ENCODE peak calls at places on chromosomes 6 and 20, in ten cellular contexts. Y is neural progenitor cell; D is HFFc6; X is stimulated activated CD4-positive, alpha-beta T cell treated with anti-CD3 and anti-CD28 coated beads, Interleukin-2, amount 100 ng/mL, for 24 hours; J is HCEC 1CT; U is HEK293T; N is body of pancreas; I is AG10803; W is effector CD4-positive, alpha-beta T cell; R is stimulated activated naive B cell treated with anti-CD40 and anti-IgM and Interleukin-4, amounts not matched to agents 10 μg/mL and 1 μg/mL and 100 μg/mL, for 72 hours. E is an unnamed sample.

GRCh38 chr6:150566486-150566885 is 33.2 kb upstream of the PLEKHG1 start:
- DNase-seq in W (no peak), I (no peak), R (no peak), D (no peak), J (no peak), Y (no peak), N (no peak), U (no peak), X (no peak), E (no peak)

GRCh38 chr6:28719275-28719940 is 193.7 kb downstream of the GPX5 start:
- DNase-seq in N (no peak), Y (no peak), J (peak), X (no peak), R (no peak), U (no peak), D (peak), W (no peak), I (peak), E (no peak)

GRCh38 chr20:53774487-53775203 is 181.0 kb upstream of the ZNF217 start:
- DNase-seq in I (peak), X (no peak), U (no peak), Y (no peak), J (peak), N (no peak), W (no peak), D (peak), R (no peak), E (no peak)

GRCh38 chr6:32375739-32376529 is 4.2 kb upstream of the TSBP1 start:
- DNase-seq in Y (no peak), U (no peak), X (no peak), W (no peak), R (no peak), N (no peak), J (no peak), I (no peak), D (no peak), E (no peak)

GRCh38 chr20:3929713-3930060 is 40.5 kb downstream of the PANK2 start:
- DNase-seq in U (no peak), I (peak), Y (no peak), N (no peak), R (no peak), W (no peak), J (no peak), D (no peak), X (no peak), E (no peak)

GRCh38 chr6:130425532-130425931 is 59.7 kb downstream of the TMEM200A start:
- DNase-seq in N (no peak), Y (no peak), U (no peak), X (no peak), J (no peak), R (no peak), I (peak), W (no peak), D (peak), E (no peak)

GRCh38 chr6:23091795-23092194 is 522.4 kb downstream of the HDGFL1 start:
- DNase-seq in X (no peak), Y (no peak), J (peak), D (no peak), N (no peak), R (no peak), W (no peak), U (no peak), I (peak), E (no peak)

GRCh38 chr6:146905313-146905712 is 298.9 kb upstream of the STXBP5 start:
- DNase-seq in W (no peak), U (no peak), J (peak), I (peak), X (no peak), R (no peak), N (peak), Y (no peak), D (peak), E (no peak)

GRCh38 chr6:33745558-33745957 is 1.1 kb downstream of the IP6K3 start:
- DNase-seq in J (peak), R (no peak), I (no peak), Y (no peak), N (no peak), W (no peak), U (no peak), X (no peak), D (no peak), E (no peak)

GRCh38 chr20:1209447-1210387 is 6.5 kb downstream of the C20orf202 start:
- DNase-seq in W (no peak), X (no peak), R (no peak), J (peak), U (no peak), D (peak), Y (no peak), I (no peak), N (no peak), E (no peak)

GRCh38 chr20:13302647-13303425 is 81.8 kb downstream of the ISM1 start:
- DNase-seq in X (peak), Y (peak), R (no peak), W (no peak), J (no peak), N (peak), U (peak), I (peak), D (peak), E (no peak)

GRCh38 chr20:1214838-1215261 is 11.0 kb upstream of the RAD21L1 start:
- DNase-seq in Y (no peak), W (no peak), D (no peak), R (no peak), X (no peak), J (no peak), U (no peak), N (no peak), I (no peak), E (no peak)

GRCh38 chr6:75524322-75524972 is 30.8 kb upstream of the FILIP1 start:
- DNase-seq in X (no peak), U (peak), Y (peak), D (peak), R (no peak), J (peak), W (no peak), N (no peak), I (peak), E (no peak)

GRCh38 chr6:44219053-44219814 is 2.5 kb downstream of the MYMX start:
- DNase-seq in I (peak), D (no peak), N (peak), Y (peak), X (no peak), W (no peak), J (peak), R (peak), U (peak), E (peak)

GRCh38 chr6:24888967-24889366 is 46.8 kb downstream of the RIPOR2 start:
- DNase-seq in R (no peak), I (no peak), X (no peak), D (no peak), Y (no peak), J (no peak), W (no peak), U (no peak), N (no peak), E (no peak)

GRCh38 chr6:143283887-143284640 is 166.4 kb downstream of the ADAT2 start:
- DNase-seq in R (no peak), Y (no peak), X (no peak), W (no peak), J (no peak), U (no peak), N (no peak), D (peak), I (peak), E (no peak)

GRCh38 chr6:92026878-92027277 is 1392.5 kb downstream of the EPHA7 start:
- DNase-seq in J (no peak), W (no peak), U (no peak), D (no peak), I (no peak), N (no peak), Y (no peak), R (no peak), X (no peak), E (no peak)

GRCh38 chr6:157272866-157273755 is 50.2 kb downstream of the TMEM242 start:
- DNase-seq in I (peak), D (no peak), W (no peak), U (no peak), N (no peak), X (peak), R (no peak), J (no peak), Y (peak), E (no peak)

GRCh38 chr20:24634855-24635254 is 165.4 kb downstream of the SYNDIG1 start:
- DNase-seq in Y (peak), U (peak), I (peak), W (no peak), J (no peak), X (no peak), R (no peak), D (peak), N (no peak), E (no peak)

GRCh38 chr6:22657341-22657985 is 88.1 kb downstream of the HDGFL1 start:
- DNase-seq in X (no peak), N (no peak), J (no peak), I (peak), R (no peak), D (no peak), U (no peak), W (no peak), Y (no peak), E (no peak)

GRCh38 chr6:115612216-115612615 is 448.5 kb downstream of the FRK start:
- DNase-seq in X (no peak), D (no peak), N (no peak), U (no peak), R (no peak), I (no peak), W (no peak), Y (no peak), J (no peak), E (no peak)

GRCh38 chr6:96468681-96469224 is 52.9 kb upstream of the UFL1 start:
- DNase-seq in X (no peak), W (no peak), N (peak), R (no peak), D (no peak), I (no peak), Y (peak), U (no peak), J (no peak), E (no peak)

GRCh38 chr6:114342826-114343781 is at the start of gene HS3ST5:
- DNase-seq in X (no peak), Y (peak), R (no peak), J (no peak), U (peak), D (no peak), N (peak), W (no peak), I (no peak), E (peak)

GRCh38 chr6:34926655-34927054 is 37.6 kb downstream of the ANKS1A start:
- DNase-seq in X (no peak), Y (no peak), N (no peak), W (no peak), D (peak), I (peak), U (no peak), J (peak), R (no peak), E (no peak)

GRCh38 chr20:31713312-31714049 is 9.2 kb downstream of the BCL2L1 start:
- DNase-seq in Y (no peak), J (peak), X (no peak), N (peak), I (peak), R (no peak), W (no peak), D (peak), U (no peak), E (no peak)

GRCh38 chr6:139442188-139442625 is 67.8 kb upstream of the CITED2 start:
- DNase-seq in W (no peak), J (no peak), Y (no peak), R (no peak), D (no peak), N (no peak), U (no peak), X (no peak), I (no peak), E (no peak)

GRCh38 chr20:17505664-17506517 is 25.3 kb downstream of the BFSP1 start:
- DNase-seq in Y (no peak), D (peak), N (no peak), U (no peak), R (no peak), I (peak), W (no peak), X (peak), J (peak), E (no peak)

GRCh38 chr20:6533828-6534388 is 233.6 kb upstream of the BMP2 start:
- DNase-seq in U (no peak), I (peak), W (no peak), R (no peak), J (peak), N (no peak), D (no peak), Y (peak), X (no peak), E (peak)

GRCh38 chr6:31851485-31851832 is 11.2 kb downstream of the NEU1 start:
- DNase-seq in I (no peak), D (no peak), J (no peak), X (no peak), N (no peak), Y (no peak), U (no peak), R (no peak), W (no peak), E (no peak)

GRCh38 chr20:57686931-57687652 is 22.7 kb downstream of the PMEPA1 start:
- DNase-seq in N (no peak), J (no peak), R (no peak), W (no peak), Y (no peak), U (no peak), I (no peak), D (no peak), X (no peak), E (peak)

GRCh38 chr6:148969679-148970078 is 222.8 kb downstream of the UST start:
- DNase-seq in Y (peak), X (no peak), D (no peak), U (peak), N (no peak), I (peak), W (no peak), J (no peak), R (no peak), E (peak)

GRCh38 chr6:116015560-116015959 is 45.1 kb downstream of the FRK start:
- DNase-seq in I (no peak), W (no peak), D (no peak), R (no peak), J (no peak), U (no peak), N (no peak), Y (no peak), X (no peak), E (peak)

GRCh38 chr6:22437665-22438064 is 131.7 kb upstream of the HDGFL1 start:
- DNase-seq in I (no peak), X (no peak), U (no peak), R (no peak), Y (no peak), W (no peak), N (no peak), D (no peak), J (no peak), E (no peak)

GRCh38 chr6:144678844-144679243 is 393.7 kb downstream of the UTRN start:
- DNase-seq in R (no peak), D (no peak), U (no peak), I (peak), W (no peak), J (peak), X (no peak), Y (no peak), N (no peak), E (no peak)

GRCh38 chr20:46636981-46637860 is 14.0 kb downstream of the SLC13A3 start:
- DNase-seq in R (no peak), I (no peak), D (no peak), U (no peak), N (no peak), W (no peak), Y (no peak), X (no peak), J (no peak), E (no peak)

GRCh38 chr6:33082702-33083101 is 6.9 kb downstream of the HLA-DPB1 start:
- DNase-seq in N (peak), I (peak), R (no peak), Y (peak), D (no peak), W (no peak), X (no peak), J (peak), U (no peak), E (no peak)

GRCh38 chr20:32189691-32190607 is 17.6 kb downstream of the PLAGL2 start:
- DNase-seq in I (peak), D (no peak), W (peak), Y (peak), R (no peak), U (no peak), X (peak), N (peak), J (no peak), E (peak)

GRCh38 chr6:25360611-25361010 is 81.4 kb downstream of the CARMIL1 start:
- DNase-seq in U (no peak), J (peak), Y (no peak), D (peak), W (no peak), R (no peak), N (no peak), X (no peak), I (peak), E (no peak)

E was measured in mucosa of descending colon.